ENCODE peak calls at places on chromosomes 12 and 14, in nine cellular contexts. F is stimulated activated effector memory CD8-positive, alpha-beta T cell treated with anti-CD3 and anti-CD28 coated beads, Interleukin-12 subunit alpha, Interleukin-12 subunit beta, amount 100 ng/mL, for 72 hours; O is T-cell; X is T follicular helper cell; H is hepatic stellate cell; D is CMK; I is IMR-90; E is ELF-1; R is right lobe of liver. Q is an unnamed sample.

GRCh38 chr14:57692671-57693070 is 173.2 kb downstream of the SLC35F4 start:
- DNase-seq in F (no peak), O (no peak), X (no peak), H (peak), D (peak), I (peak), E (no peak), R (no peak), Q (peak)

GRCh38 chr14:89292579-89293348 is 124.3 kb downstream of the FOXN3 start:
- DNase-seq in F (no peak), O (no peak), X (no peak), H (no peak), D (no peak), I (no peak), E (no peak), R (no peak), Q (no peak)

GRCh38 chr14:55130194-55130550 is 1.1 kb downstream of the LGALS3 start:
- DNase-seq in F (no peak), O (no peak), X (no peak), H (no peak), D (no peak), I (peak), E (no peak), R (no peak), Q (peak)

GRCh38 chr14:32621585-32621984 is 292.5 kb downstream of the AKAP6 start:
- DNase-seq in F (no peak), O (no peak), X (no peak), H (no peak), D (no peak), I (no peak), E (no peak), R (no peak), Q (no peak)

GRCh38 chr12:10582704-10583103 is 30.7 kb downstream of the MAGOHB start:
- DNase-seq in F (no peak), O (no peak), X (no peak), H (no peak), D (no peak), I (no peak), E (no peak), R (no peak), Q (no peak)

GRCh38 chr12:39412210-39412609 is 30.7 kb downstream of the KIF21A start:
- DNase-seq in F (no peak), O (no peak), X (no peak), H (no peak), D (no peak), I (no peak), E (peak), R (no peak), Q (no peak)

GRCh38 chr14:94029250-94029649 is 3.1 kb downstream of the OTUB2 start:
- DNase-seq in F (no peak), O (no peak), X (no peak), H (no peak), D (no peak), I (no peak), E (no peak), R (no peak), Q (no peak)

GRCh38 chr12:76047060-76047459 is 15.5 kb upstream of the PHLDA1 start:
- DNase-seq in F (no peak), O (no peak), X (no peak), H (no peak), D (no peak), I (no peak), E (no peak), R (no peak), Q (no peak)

Q was measured in AG08396.